ENCODE peak calls at places on chromosome 10, in five cellular contexts. W is right atrium auricular region, K is lower lobe of right lung, L is brain microvascular endothelial cell, A is MM.1S. Q is an unnamed sample.

GRCh38 chr10:48555310-48556042 is 49.4 kb downstream of the ARHGAP22 start:
- DNase-seq in L (no peak), K (no peak), W (peak; percentile 43), A (no peak), Q (no peak)

GRCh38 chr10:100710151-100710871 is 35.1 kb upstream of the PAX2 start:
- DNase-seq in L (no peak), W (no peak), A (no peak), K (no peak), Q (no peak)

GRCh38 chr10:86342111-86342863 is 24.3 kb downstream of the GRID1 start:
- DNase-seq in K (peak; percentile 28), A (no peak), W (no peak), L (no peak), Q (no peak)

GRCh38 chr10:44008270-44008916 is 359.7 kb upstream of the ZNF32 start:
- DNase-seq in W (no peak), K (no peak), A (peak; percentile 88), L (peak; percentile 31), Q (no peak)

GRCh38 chr10:48444861-48445841 is 138.7 kb downstream of the MAPK8 start:
- DNase-seq in A (no peak), K (no peak), W (peak; percentile 36), L (no peak), Q (no peak)

GRCh38 chr10:109205929-109206585 is 717.3 kb downstream of the XPNPEP1 start:
- DNase-seq in W (no peak), A (no peak), L (peak; percentile 58), K (no peak), Q (no peak)

GRCh38 chr10:126972622-126973414 is 67.6 kb downstream of the DOCK1 start:
- DNase-seq in A (no peak), K (no peak), L (peak; percentile 88), W (no peak), Q (peak; percentile 31)

GRCh38 chr10:67612577-67613537 is 83.1 kb downstream of the CTNNA3 start:
- DNase-seq in W (no peak), A (peak; percentile 87), K (no peak), L (peak; percentile 72), Q (no peak)

GRCh38 chr10:6665847-6666246 is 85.8 kb upstream of the PRKCQ start:
- DNase-seq in W (no peak), L (no peak), K (no peak), A (peak; percentile 61), Q (no peak)

GRCh38 chr10:69337312-69338132 is 59.2 kb downstream of the HK1 start:
- DNase-seq in A (no peak), W (peak; percentile 83), L (peak; percentile 89), K (peak; percentile 59), Q (peak; percentile 96)

GRCh38 chr10:79473511-79474095 is 28.2 kb upstream of the ZCCHC24 start:
- DNase-seq in K (no peak), W (no peak), A (no peak), L (no peak), Q (no peak)

GRCh38 chr10:74967850-74968620 is 141.6 kb downstream of the KAT6B start:
- DNase-seq in L (no peak), W (no peak), A (peak; percentile 64), K (no peak), Q (peak; percentile 15)

GRCh38 chr10:114403545-114404161 is 649 bp downstream of the AFAP1L2 start:
- DNase-seq in A (no peak), W (no peak), L (no peak), K (no peak), Q (peak; percentile 65)

GRCh38 chr10:32141018-32141807 is 85.0 kb upstream of the KIF5B start:
- DNase-seq in K (no peak), L (no peak), A (no peak), W (no peak), Q (no peak)

GRCh38 chr10:16116404-16117304 is 256.3 kb upstream of the MINDY3 start:
- DNase-seq in W (no peak), K (no peak), L (peak; percentile 4), A (peak; percentile 22), Q (no peak)

DNA sequence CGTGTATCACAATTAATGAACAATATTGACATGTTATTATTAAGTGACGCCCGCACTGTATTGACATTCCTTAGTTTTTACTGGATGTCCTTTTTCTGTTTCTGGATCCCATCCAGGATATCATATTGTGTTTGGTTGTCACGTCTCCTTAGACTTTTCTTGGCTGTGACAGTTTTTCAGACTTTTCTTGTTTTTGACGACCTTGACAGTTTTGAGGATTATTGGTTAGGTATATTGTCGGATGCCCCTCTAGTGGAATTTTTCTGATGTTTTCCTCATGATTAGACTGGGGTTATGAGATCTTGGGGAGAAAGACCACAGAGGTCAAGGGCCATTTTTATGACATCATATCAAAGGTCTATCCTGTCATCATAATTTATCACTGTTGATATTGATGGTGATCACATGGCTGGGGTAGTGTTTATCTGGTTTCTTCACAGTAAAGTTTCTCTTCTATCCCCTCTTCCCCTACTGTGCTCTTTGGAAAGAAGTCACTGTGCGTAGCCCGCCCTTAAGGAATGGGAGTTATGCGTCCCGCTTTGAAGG is 11.1 kb downstream of the TAF3 start:
- DNase-seq in A (no peak), K (no peak), L (no peak), W (no peak), Q (no peak)
- TF ChIP-seq CTCF in A (no peak), K (no peak), L (no peak), W (no peak), Q (no peak)

DNA sequence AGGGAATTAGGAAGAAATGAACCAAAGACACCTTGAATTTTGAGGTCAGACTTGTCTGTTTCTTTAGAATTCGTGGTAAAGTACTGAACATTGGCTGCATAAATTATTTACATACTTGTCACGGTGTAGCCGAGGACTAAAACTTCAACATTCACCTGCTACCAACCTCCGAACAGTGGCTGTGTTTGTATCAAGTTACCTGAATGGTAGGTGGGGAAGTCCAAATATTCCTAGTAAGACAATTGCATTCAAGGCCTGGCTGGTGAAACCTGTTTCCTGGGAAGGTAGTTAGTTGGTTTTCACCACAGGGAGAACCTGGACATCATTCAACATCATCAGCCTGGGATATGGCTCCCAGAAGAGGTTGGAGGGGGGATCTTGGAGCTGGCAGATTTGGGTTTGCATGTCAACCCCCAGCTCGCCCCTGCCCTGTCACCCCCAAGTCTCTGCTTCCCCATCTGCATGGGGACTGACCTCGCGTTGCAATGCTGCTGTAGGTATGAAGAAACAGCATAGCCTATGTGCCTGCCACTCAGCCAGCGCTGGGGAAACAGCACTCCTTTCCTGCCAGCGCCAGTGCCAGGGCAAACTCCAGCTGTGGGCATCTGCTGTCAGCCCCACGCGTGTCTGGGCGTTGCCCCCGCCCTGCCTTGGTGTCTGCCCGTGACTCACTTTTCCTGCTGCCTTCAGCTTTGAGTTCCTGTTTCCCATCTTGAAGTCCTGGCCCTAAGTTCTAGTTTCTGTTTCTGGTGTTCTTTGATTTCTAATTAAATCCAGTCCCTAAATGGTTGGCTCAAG is 12.7 kb upstream of the LARP4B start:
- DNase-seq in L (peak; percentile 48), K (peak; percentile 90), W (peak; percentile 79), A (no peak), Q (peak; percentile 19)
- H3K27ac ChIP-seq in L (no peak overlapping the region), K (peak overlapping the region; percentile 73), W (peak overlapping the region; percentile 53), A (no peak overlapping the region), Q (peak overlapping the region; percentile 43)

GRCh38 chr10:55989188-55989587 is 371.9 kb downstream of the ZWINT start:
- DNase-seq in L (no peak), K (no peak), W (no peak), A (no peak), Q (no peak)
- TF ChIP-seq CTCF in L (no peak), K (no peak), W (no peak), A (peak; percentile 9), Q (peak; percentile 7)

DNA sequence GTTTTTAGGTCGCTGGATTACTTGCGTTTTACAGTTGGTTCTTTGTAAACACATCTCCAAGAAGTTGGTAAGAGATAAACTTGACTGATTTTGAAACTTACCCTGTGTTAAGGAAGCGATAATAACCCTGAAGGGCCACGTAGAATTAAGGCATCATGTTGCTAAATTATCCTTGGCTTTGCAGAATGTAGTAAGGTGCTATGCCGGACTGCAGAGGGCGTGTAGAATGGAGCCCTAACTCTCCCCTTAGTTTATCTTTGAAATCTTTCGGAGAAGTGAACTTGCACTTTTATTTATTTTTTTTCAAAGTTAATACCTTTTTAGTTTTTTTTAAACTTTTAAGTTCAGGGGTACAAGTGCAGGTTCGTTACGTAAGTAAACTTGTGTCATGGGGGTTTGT is 208.8 kb upstream of the DKK1 start:
- DNase-seq in A (no peak), W (no peak), K (no peak), L (no peak), Q (no peak)
- H3K27ac ChIP-seq in A (no peak overlapping the region), W (no peak overlapping the region), K (no peak overlapping the region), L (no peak overlapping the region), Q (no peak overlapping the region)